ENCODE peak calls at places on chromosome X, in seven cellular contexts. F, M, W, R, X, N and H are unnamed samples.

GRCh38 chrX:136380010-136380769 is 79.4 kb downstream of the ADGRG4 start:
- DNase-seq in F (no peak), M (no peak), W (no peak), R (no peak), X (no peak), N (no peak), H (no peak)

GRCh38 chrX:110316351-110317078 is 1.4 kb downstream of the AMMECR1 start:
- DNase-seq in F (no peak), M (no peak), W (no peak), R (no peak), X (no peak), N (no peak), H (no peak)

GRCh38 chrX:68488657-68489056 is 10.2 kb upstream of the YIPF6 start:
- DNase-seq in F (no peak), M (no peak), W (peak; percentile 96), R (no peak), X (no peak), N (no peak), H (no peak)

GRCh38 chrX:30935985-30936384 is 46.9 kb upstream of the TAB3 start:
- DNase-seq in F (no peak), M (no peak), W (peak; percentile 21), R (no peak), X (no peak), N (peak; percentile 14), H (no peak)

GRCh38 chrX:41180194-41180902 is 95.1 kb downstream of the USP9X start:
- DNase-seq in F (no peak), M (no peak), W (peak; percentile 73), R (no peak), X (peak; percentile 59), N (peak; percentile 40), H (peak; percentile 30)

GRCh38 chrX:63050225-63050624 is 300.9 kb downstream of the SPIN4 start:
- DNase-seq in F (no peak), M (no peak), W (peak; percentile 8), R (no peak), X (peak; percentile 11), N (no peak), H (no peak)

GRCh38 chrX:134172588-134173259 is 64.3 kb upstream of the CCDC160 start:
- DNase-seq in F (no peak), M (no peak), W (peak; percentile 1), R (no peak), X (no peak), N (no peak), H (no peak)

GRCh38 chrX:34521563-34521962 is 135.5 kb downstream of the TMEM47 start:
- DNase-seq in F (no peak), M (no peak), W (peak; percentile 10), R (no peak), X (no peak), N (no peak), H (no peak)

GRCh38 chrX:41332408-41332987 is 1.5 kb upstream of the DDX3X start:
- DNase-seq in F (peak; percentile 83), M (no peak), W (peak; percentile 49), R (no peak), X (no peak), N (no peak), H (no peak)

GRCh38 chrX:10048076-10048475 is 80.9 kb downstream of the CLDN34 start:
- DNase-seq in F (no peak), M (no peak), W (no peak), R (no peak), X (no peak), N (no peak), H (no peak)
- TF ChIP-seq POLR2A in F (no peak), M (no peak), W (no peak), R (no peak), X (no peak), N (no peak), H (no peak)

GRCh38 chrX:5644786-5645185 is 583.9 kb downstream of the NLGN4X start:
- DNase-seq in F (no peak), M (no peak), W (no peak), R (no peak), X (no peak), N (no peak), H (no peak)
- TF ChIP-seq EP300 in F (no peak), M (no peak), W (no peak), R (no peak), X (no peak), N (no peak), H (no peak)

GRCh38 chrX:73028876-73029275 is 26.1 kb downstream of the PABPC1L2B start:
- DNase-seq in F (no peak), M (no peak), W (no peak), R (no peak), X (no peak), N (no peak), H (no peak)
- H3K4me3 ChIP-seq in F (no peak overlapping the region), M (no peak overlapping the region), W (no peak overlapping the region), R (no peak overlapping the region), X (no peak overlapping the region), N (no peak overlapping the region), H (no peak overlapping the region)

GRCh38 chrX:80879143-80879542 is 69.5 kb upstream of the BRWD3 start:
- DNase-seq in F (no peak), M (no peak), W (no peak), R (no peak), X (no peak), N (no peak), H (no peak)
- TF ChIP-seq POLR2A in F (no peak), M (no peak), W (no peak), R (no peak), X (no peak), N (no peak), H (no peak)

GRCh38 chrX:153623310-153624029 is 23.5 kb upstream of the DUSP9 start:
- DNase-seq in F (peak; percentile 53), M (no peak), W (no peak), R (no peak), X (no peak), N (no peak), H (no peak)
- TF ChIP-seq EP300 in F (no peak), M (no peak), W (no peak), R (no peak), X (no peak), N (no peak), H (no peak)

DNA sequence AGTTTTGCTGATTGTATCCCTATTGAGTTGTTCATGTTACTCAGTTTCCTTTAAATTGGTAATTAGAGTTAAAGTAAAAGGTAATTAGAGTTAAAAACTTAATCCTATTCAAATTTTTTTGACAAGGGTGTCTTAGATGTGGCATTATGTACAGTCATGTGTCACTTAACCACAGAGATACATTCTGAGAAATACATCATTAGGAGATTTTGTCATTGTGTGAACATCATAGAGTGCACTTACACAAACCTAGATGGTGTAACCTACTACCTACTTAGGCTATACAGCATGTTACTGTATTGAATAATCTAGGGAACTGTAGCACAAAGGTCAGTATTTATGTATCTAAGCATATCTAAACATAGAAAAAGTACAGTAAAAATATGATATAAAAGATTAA is 39.2 kb downstream of the BEX3 start:
- DNase-seq in F (no peak), M (no peak), W (no peak), R (no peak), X (no peak), N (no peak), H (no peak)
- H3K4me3 ChIP-seq in F (no peak overlapping the region), M (no peak overlapping the region), W (no peak overlapping the region), R (no peak overlapping the region), X (no peak overlapping the region), N (no peak overlapping the region), H (no peak overlapping the region)

GRCh38 chrX:49073641-49074575 is at the start of gene PRAF2:
- DNase-seq in F (peak; percentile 97), M (peak; percentile 94), W (peak; percentile 93), R (peak; percentile 46), X (peak; percentile 42), N (no peak), H (peak; percentile 89)
- TF ChIP-seq POLR2A in F (no peak), M (no peak), W (peak; percentile 63), R (peak; percentile 58), X (peak; percentile 82), N (no peak), H (no peak)

GRCh38 chrX:39953879-39954278 is 143.9 kb downstream of the BCOR start:
- DNase-seq in F (peak; percentile 87), M (peak; percentile 78), W (peak; percentile 88), R (no peak), X (no peak), N (peak; percentile 16), H (peak; percentile 31)
- TF ChIP-seq EP300 in F (no peak), M (no peak), W (no peak), R (no peak), X (no peak), N (no peak), H (no peak)

GRCh38 chrX:119236599-119237525 is 777 bp downstream of the PGRMC1 start:
- DNase-seq in F (peak; percentile 74), M (peak; percentile 68), W (peak; percentile 51), R (no peak), X (no peak), N (peak; percentile 44), H (peak; percentile 12)

GRCh38 chrX:119237526-119238035 is 1.5 kb downstream of the PGRMC1 start:
- DNase-seq in F (no peak), M (no peak), W (no peak), R (no peak), X (no peak), N (no peak), H (no peak)

GRCh38 chrX:119235872-119236598 is at the start of gene PGRMC1:
- DNase-seq in F (peak; percentile 91), M (peak; percentile 90), W (peak; percentile 83), R (peak; percentile 63), X (peak; percentile 15), N (peak; percentile 95), H (peak; percentile 70)

GRCh38 chrX:119240356-119240755 is 4.3 kb downstream of the PGRMC1 start:
- DNase-seq in F (no peak), M (no peak), W (no peak), R (no peak), X (no peak), N (no peak), H (no peak)

GRCh38 chrX:119238557-119238956 is 2.5 kb downstream of the PGRMC1 start:
- DNase-seq in F (no peak), M (no peak), W (no peak), R (no peak), X (no peak), N (peak; percentile 5), H (no peak)
- H3K4me3 ChIP-seq in F (no peak overlapping the region), M (peak overlapping the region; percentile 81), W (no peak overlapping the region), R (no peak overlapping the region), X (no peak overlapping the region), N (no peak overlapping the region), H (no peak overlapping the region)